ENCODE peak calls at places on chromosomes 3 and 15, in five cellular contexts. H is HepG2, Q is H1, N is NT2/D1, L is GM12878. A is an unnamed sample.

GRCh38 chr3:187130346-187131066 is 8.8 kb downstream of the RPL39L start:
- DNase-seq in H (no peak), Q (no peak), N (no peak), L (no peak), A (no peak)

GRCh38 chr3:159848348-159849118 is 140.1 kb upstream of the IL12A start:
- DNase-seq in H (no peak), Q (no peak), N (no peak), L (no peak), A (no peak)

GRCh38 chr3:16386536-16386935 is 121.5 kb downstream of the OXNAD1 start:
- DNase-seq in H (no peak), Q (no peak), N (no peak), L (no peak), A (no peak)

GRCh38 chr15:65857718-65858402 is 11.4 kb upstream of the RAB11A start:
- DNase-seq in H (no peak), Q (no peak), N (no peak), L (no peak), A (no peak)

GRCh38 chr3:126959921-126960603 is 22.9 kb upstream of the PLXNA1 start:
- DNase-seq in H (peak), Q (no peak), N (peak), L (no peak), A (no peak)

GRCh38 chr3:150775001-150775599 is 12.1 kb upstream of the SIAH2 start:
- DNase-seq in H (no peak), Q (no peak), N (no peak), L (no peak), A (no peak)

GRCh38 chr3:37262816-37263393 is 88.5 kb upstream of the LRRFIP2 start:
- DNase-seq in H (no peak), Q (no peak), N (no peak), L (no peak), A (no peak)

GRCh38 chr3:196216681-196217211 is 412 bp downstream of the SLC51A start:
- DNase-seq in H (no peak), Q (no peak), N (no peak), L (no peak), A (no peak)

GRCh38 chr3:71684752-71685151 is 40.5 kb downstream of the EIF4E3 start:
- DNase-seq in H (no peak), Q (no peak), N (no peak), L (no peak), A (no peak)

DNA sequence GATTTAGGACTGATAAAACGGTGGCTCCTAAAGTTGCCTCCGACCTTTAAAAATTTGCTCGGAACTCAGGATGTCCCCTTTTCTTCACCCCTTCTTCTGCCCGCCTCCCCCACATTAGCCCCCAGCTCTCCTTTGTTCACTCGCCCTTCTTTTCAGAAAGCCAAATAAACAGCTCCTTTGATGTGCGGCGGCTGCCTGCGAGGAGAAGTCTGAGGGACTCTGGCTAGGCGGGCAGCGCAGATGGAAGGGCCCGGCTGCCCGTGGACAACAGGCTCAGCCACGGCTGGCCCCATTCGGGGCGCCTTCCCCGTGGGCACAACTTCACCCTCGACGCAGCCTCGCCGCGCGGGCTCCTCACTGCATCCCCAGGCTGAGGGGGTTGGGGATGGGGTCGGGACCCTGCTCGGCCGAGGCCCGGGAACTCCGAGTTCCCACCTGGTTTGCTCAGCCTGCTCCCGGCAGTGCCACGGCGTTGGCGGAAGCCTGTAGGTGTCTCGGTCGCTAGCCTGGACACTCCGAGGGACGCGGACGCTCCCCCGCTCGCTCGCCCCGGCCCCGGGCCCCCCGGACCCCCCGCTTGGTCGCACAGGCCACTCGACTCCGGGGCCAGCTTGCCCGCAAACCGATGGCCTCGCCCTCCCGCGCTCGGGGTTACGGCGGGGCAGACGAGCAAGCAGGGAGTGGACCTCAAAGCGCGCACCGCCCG is 897 bp upstream of the TLE3 start:
- DNase-seq in H (peak), Q (no peak), N (no peak), L (no peak), A (no peak)
- TF ChIP-seq SUZ12 in H (no peak), Q (no peak), N (no peak), L (no peak), A (no peak)

GRCh38 chr3:73746610-73747009 is 121.9 kb upstream of the PDZRN3 start:
- DNase-seq in H (no peak), Q (no peak), N (no peak), L (no peak), A (no peak)
- TF ChIP-seq SUZ12 in H (no peak), Q (no peak), N (no peak), L (no peak), A (no peak)

GRCh38 chr15:70328137-70329115 is 230.7 kb upstream of the TLE3 start:
- DNase-seq in H (no peak), Q (no peak), N (no peak), L (no peak), A (no peak)
- TF ChIP-seq SUZ12 in H (no peak), Q (no peak), N (no peak), L (no peak), A (no peak)

DNA sequence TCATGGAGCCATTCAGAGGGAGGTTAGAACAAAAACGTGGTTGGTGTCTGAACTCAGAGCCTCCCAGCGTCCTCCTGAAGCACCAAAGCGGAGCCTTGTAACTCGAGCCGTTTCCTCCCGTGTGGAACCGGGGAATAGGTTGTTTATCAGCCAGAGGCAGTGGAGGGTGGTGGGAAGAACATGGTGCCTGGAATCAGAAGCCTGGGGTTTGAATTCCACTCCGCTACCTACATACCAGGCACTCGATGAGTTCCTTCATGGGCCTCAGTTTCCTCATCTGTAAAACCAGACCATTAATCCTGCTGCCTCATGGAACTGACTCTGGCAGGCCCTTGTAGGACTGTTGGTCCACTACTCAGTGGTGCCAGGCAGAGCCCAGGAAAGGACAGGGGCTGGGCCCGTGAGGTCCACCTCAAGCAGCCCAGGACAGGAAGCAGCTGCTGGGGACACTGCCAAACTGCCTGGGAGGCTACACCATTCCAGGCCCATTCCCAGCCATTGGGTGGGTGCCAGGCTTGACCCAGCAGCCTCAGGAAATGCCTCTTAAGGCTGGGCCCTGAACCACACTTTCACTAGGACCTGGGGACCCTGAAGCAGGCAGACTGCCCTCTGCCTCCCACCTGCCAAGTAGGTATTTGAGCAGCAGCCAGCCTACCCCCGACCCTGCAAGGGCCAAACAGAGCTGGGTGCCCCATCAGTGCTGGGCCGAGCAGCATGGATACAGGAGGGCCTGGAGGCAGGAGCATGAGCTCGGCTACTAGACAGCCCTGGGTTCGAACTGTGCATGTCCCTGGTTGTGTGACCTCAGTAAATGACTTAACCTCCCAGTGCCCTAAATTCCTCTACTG is 33.4 kb downstream of the PRKCD start:
- DNase-seq in H (no peak), Q (no peak), N (peak), L (no peak), A (peak)
- TF ChIP-seq SUZ12 in H (no peak), Q (no peak), N (no peak), L (no peak), A (no peak)

DNA sequence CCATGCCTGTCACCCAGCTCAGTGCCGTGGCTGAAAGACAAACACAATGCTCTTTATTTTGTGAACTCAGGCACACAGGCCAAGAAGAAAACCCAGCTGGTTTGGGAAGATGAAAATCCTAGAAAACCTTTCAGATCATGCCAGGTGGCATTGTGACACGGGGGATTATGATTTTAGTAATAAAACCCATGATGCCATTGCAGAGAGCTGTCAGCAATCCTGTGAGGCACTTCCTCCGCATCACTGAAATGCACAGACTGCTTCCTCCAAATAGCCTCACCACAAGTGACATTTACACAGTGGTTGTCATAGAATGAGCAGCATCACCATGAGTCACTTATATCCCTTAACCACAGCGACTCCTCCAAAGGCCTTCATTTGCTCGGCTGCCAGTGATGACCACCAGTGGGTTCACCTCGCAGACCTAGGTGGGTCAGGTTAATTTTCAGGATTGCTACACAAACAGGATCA is 22.7 kb downstream of the ABHD6 start:
- DNase-seq in H (no peak), Q (no peak), N (no peak), L (no peak), A (no peak)
- TF ChIP-seq SUZ12 in H (no peak), Q (no peak), N (no peak), L (no peak), A (no peak)